ENCODE peak calls at places on chromosomes 3 and 15, in five cellular contexts. U is WTC11, P is stomach, N is endodermal cell, J is endothelial cell. D is an unnamed sample.

GRCh38 chr3:186277268-186277909 is 84.6 kb downstream of the DGKG start:
- DNase-seq in J (peak; percentile 23), U (no peak), P (no peak), N (peak; percentile 66), D (no peak)

GRCh38 chr15:82105458-82106205 is 59.8 kb upstream of the MEX3B start:
- DNase-seq in U (peak; percentile 35), N (peak; percentile 79), J (no peak), P (no peak), D (no peak)

GRCh38 chr3:101829878-101830277 is 19.4 kb upstream of the NFKBIZ start:
- DNase-seq in N (no peak), U (no peak), J (no peak), P (no peak), D (no peak)

GRCh38 chr3:109784852-109785631 is 447.7 kb upstream of the DPPA4 start:
- DNase-seq in P (no peak), N (no peak), J (no peak), U (no peak), D (no peak)

GRCh38 chr3:42688016-42688415 is 2.7 kb downstream of the KLHL40 start:
- DNase-seq in U (no peak), P (no peak), J (no peak), N (no peak), D (no peak)

GRCh38 chr3:156180077-156180476 is 59.7 kb downstream of the KCNAB1 start:
- DNase-seq in P (no peak), J (no peak), U (no peak), N (no peak), D (no peak)

GRCh38 chr3:167684389-167684993 is 30.7 kb upstream of the WDR49 start:
- DNase-seq in J (peak; percentile 73), P (no peak), U (peak; percentile 23), N (peak; percentile 82), D (peak; percentile 61)

GRCh38 chr3:104032283-104032682 is 1334.4 kb upstream of the ALCAM start:
- DNase-seq in P (no peak), U (no peak), N (no peak), J (no peak), D (no peak)

GRCh38 chr3:10026084-10026890 is at the start of gene FANCD2:
- DNase-seq in U (peak; percentile 92), J (peak; percentile 96), N (peak; percentile 98), P (peak; percentile 92), D (peak; percentile 92)

GRCh38 chr3:29627136-29628117 is 346.6 kb downstream of the RBMS3 start:
- DNase-seq in N (no peak), P (no peak), U (no peak), J (no peak), D (no peak)

GRCh38 chr15:78103406-78104118 is 11.2 kb downstream of the SH2D7 start:
- DNase-seq in N (no peak), U (no peak), P (peak; percentile 41), J (no peak), D (peak; percentile 88)

GRCh38 chr15:93500155-93500554 is 411.1 kb upstream of the RGMA start:
- DNase-seq in J (no peak), U (no peak), N (no peak), P (no peak), D (no peak)

GRCh38 chr3:16060358-16060852 is 114.1 kb upstream of the GALNT15 start:
- DNase-seq in U (no peak), P (no peak), J (peak; percentile 8), N (peak; percentile 77), D (no peak)

GRCh38 chr3:12148183-12148940 is 10.3 kb downstream of the TIMP4 start:
- DNase-seq in J (no peak), P (no peak), U (no peak), N (no peak), D (no peak)

GRCh38 chr3:178194547-178194946 is 341.7 kb upstream of the KCNMB2 start:
- DNase-seq in P (no peak), U (no peak), J (no peak), N (no peak), D (no peak)

GRCh38 chr3:48747015-48747615 is 30.1 kb upstream of the IP6K2 start:
- DNase-seq in N (no peak), J (no peak), U (no peak), P (no peak), D (no peak)

GRCh38 chr3:58994746-58995330 is 55.0 kb downstream of the CFAP20DC start:
- DNase-seq in N (peak; percentile 72), J (peak; percentile 33), U (peak; percentile 30), P (no peak), D (peak; percentile 50)

GRCh38 chr15:100900895-100901169 is 18.3 kb upstream of the LRRK1 start:
- DNase-seq in P (no peak), U (no peak), J (no peak), N (no peak), D (no peak)

GRCh38 chr15:40092416-40093223 is 16.1 kb downstream of the BMF start:
- DNase-seq in N (no peak), P (no peak), U (no peak), J (no peak), D (no peak)

GRCh38 chr3:43919067-43919466 is 228.3 kb downstream of the ABHD5 start:
- DNase-seq in P (no peak), N (no peak), J (no peak), U (no peak), D (no peak)

DNA sequence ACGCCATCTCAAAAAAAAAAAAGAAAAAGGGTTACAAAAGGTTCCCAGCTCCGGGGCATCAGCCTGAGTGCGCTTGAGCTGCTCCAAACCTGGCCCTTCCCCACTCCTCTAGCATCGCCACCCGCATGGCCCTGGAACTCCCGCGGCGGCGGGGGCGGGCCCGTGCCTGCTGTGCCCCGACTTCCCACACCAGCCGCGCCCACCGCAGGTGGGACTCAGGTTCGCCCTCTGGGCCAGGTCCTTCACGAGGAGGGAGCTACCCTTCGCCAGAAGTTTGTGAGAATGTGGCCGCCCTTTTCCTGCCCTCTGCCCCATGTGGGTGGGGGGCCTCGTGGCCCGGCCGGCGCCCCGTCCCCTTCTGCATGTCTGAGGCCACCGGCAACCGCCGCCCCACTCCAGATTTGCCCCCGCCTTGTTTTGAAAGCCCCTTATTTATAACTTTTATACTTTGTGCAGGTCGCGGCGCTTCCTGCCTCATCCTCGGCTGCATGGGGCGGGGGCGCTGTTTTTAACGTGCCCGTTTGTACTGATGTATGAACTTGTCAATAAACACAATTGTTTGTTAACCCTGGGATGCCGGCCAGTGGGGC is 507 bp upstream of the JMJD7 start:
- DNase-seq in U (peak; percentile 55), J (no peak), N (peak; percentile 83), P (peak; percentile 34), D (peak; percentile 18)
- TF ChIP-seq CTCF in U (no peak), J (no peak), N (no peak), P (no peak), D (no peak)

GRCh38 chr3:163043074-163043473 is 1546.5 kb downstream of the OTOL1 start:
- DNase-seq in J (no peak), N (no peak), U (peak; percentile 11), P (no peak), D (no peak)
- TF ChIP-seq CTCF in J (peak; percentile 26), N (peak; percentile 61), U (no peak), P (no peak), D (no peak)

DNA sequence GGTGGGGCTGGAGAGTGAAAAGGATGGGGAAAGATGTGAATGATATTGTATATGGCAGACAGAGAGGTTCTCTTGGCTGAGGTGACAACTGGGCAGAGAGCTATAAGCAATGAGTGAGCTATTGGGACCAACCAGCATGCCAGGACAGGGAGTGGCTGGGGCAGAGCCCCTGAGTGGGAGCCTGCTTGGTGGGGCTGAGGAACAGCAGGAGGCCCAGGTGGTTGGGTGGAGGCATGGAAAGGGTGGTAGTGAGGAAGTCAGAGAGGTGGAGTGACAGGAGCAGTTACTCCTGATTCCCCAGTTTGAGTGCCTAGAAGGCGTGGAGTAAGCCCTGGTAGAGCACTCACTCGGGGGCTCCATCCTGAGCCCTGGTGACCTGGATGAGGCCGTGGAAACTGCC is 15.5 kb upstream of the TNFAIP8L3 start:
- DNase-seq in N (no peak), U (no peak), P (no peak), J (no peak), D (no peak)
- TF ChIP-seq CTCF in N (no peak), U (no peak), P (no peak), J (no peak), D (no peak)

DNA sequence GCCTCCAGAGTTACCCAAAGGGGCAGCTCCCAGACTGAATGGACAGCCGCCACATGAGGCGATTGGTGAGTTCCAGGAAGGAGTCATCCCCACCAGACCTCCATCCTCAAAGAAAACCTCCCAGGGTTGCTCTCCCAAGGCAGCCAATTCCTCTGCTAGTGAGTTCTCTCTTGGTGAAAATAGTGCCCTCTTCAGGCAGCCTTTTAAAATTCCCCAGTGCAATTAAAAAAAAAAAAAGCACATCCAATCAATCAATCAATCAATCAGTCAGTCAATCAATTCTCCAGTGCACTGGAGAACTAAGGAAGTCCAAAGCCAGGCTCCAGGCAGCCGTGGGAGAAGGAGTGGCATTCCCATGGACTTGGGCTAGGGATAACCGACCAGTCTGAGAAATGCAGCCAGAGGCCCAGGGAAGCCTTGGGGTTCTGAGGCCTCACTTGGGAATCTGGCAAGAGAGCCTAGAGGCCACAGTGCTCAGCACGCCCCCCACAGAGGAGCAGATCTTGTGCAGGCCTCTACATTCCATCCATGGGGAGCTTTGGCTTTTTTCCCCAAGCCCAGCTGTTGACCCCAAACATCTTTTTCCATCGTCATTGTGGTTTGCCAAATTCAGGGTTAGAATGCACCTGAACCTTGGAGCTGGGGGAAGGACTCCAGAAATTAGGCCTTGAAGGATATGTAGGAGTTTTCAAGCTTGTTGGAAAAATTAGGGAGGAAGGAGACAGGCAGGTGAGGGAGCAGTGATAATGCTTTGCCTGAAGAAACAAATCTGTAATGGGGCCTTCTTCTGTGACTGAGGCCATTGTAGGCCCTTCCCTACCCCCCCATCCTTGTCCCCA is 4.8 kb downstream of the PAQR5 start:
- DNase-seq in J (no peak), P (no peak), N (no peak), U (no peak), D (no peak)
- TF ChIP-seq CTCF in J (peak; percentile 45), P (no peak), N (peak; percentile 72), U (peak; percentile 29), D (peak; percentile 35)

GRCh38 chr15:69604050-69604378 is 151.4 kb downstream of the RPLP1 start:
- DNase-seq in N (peak; percentile 83), P (peak; percentile 75), U (peak; percentile 35), J (peak; percentile 15), D (no peak)
- TF ChIP-seq CTCF in N (peak; percentile 67), P (peak; percentile 9), U (no peak), J (no peak), D (no peak)

DNA sequence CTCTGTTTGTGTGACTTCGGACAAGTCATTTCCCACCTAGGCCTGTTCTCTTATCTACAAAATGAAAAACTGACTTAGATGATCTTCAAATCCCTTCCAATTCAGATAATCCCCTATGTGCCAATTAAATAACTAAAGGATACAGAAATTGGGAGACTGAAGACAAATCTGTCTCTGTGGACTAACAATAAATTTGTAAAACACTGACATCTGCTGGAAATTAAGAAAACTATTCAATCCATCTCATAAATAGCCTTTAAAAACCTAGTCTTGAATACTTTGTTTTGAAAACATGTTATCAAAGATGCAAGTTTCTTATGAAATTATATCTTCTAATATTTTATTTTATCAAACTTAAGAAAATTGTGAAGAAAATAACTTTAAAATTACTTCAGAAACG is 38.3 kb downstream of the MTHFS start:
- DNase-seq in P (no peak), N (no peak), J (no peak), U (no peak), D (no peak)
- TF ChIP-seq CTCF in P (no peak), N (peak; percentile 48), J (no peak), U (no peak), D (no peak)